ENCODE peak calls at places on chromosomes 11 and 22, in nine cellular contexts. T is mucosa of descending colon; N is cardiac muscle cell; I is endodermal cell; R is effector memory CD4-positive, alpha-beta T cell; Y is prostate gland; J is hepatocyte; K is PC-9; L is right lobe of liver. F is an unnamed sample. For H3K4me1, the result is how much of the 10 kb centered on the place peaks cover.

GRCh38 chr22:48536691-48537591 is 1290.7 kb downstream of the BRD1 start:
- DNase-seq in L (no peak), R (no peak), T (no peak), N (no peak), Y (peak), J (no peak), K (no peak), I (no peak), F (no peak)

GRCh38 chr11:131991606-131992005 is 621.2 kb downstream of the NTM start:
- DNase-seq in N (no peak), T (no peak), R (no peak), K (no peak), I (no peak), Y (no peak), J (no peak), L (no peak), F (no peak)

GRCh38 chr11:22130462-22131053 is 62.3 kb upstream of the ANO5 start:
- DNase-seq in T (no peak), Y (no peak), I (no peak), L (no peak), N (no peak), R (no peak), K (no peak), J (peak), F (no peak)

GRCh38 chr11:74717211-74717997 is 13.8 kb downstream of the CHRDL2 start:
- DNase-seq in Y (no peak), R (no peak), K (no peak), L (no peak), T (no peak), I (peak), N (no peak), J (no peak), F (no peak)

GRCh38 chr11:100827934-100828661 is 141.0 kb downstream of the ARHGAP42 start:
- DNase-seq in J (peak), Y (no peak), R (no peak), K (peak), T (no peak), N (peak), I (peak), L (no peak), F (no peak)

GRCh38 chr11:9680028-9680427 is 16.2 kb downstream of the SWAP70 start:
- DNase-seq in N (no peak), I (no peak), R (no peak), L (no peak), J (no peak), K (no peak), Y (no peak), T (no peak), F (no peak)

GRCh38 chr22:21603973-21604372 is 25.8 kb downstream of the YDJC start:
- DNase-seq in L (no peak), N (no peak), I (no peak), K (no peak), R (no peak), Y (no peak), T (no peak), J (no peak), F (no peak)

GRCh38 chr11:66966351-66966750 is 8.2 kb upstream of the PC start:
- DNase-seq in J (peak), Y (no peak), R (no peak), K (no peak), I (no peak), T (no peak), L (no peak), N (no peak), F (no peak)

GRCh38 chr22:25027552-25027951 is 75.0 kb downstream of the KIAA1671 start:
- DNase-seq in Y (no peak), T (no peak), J (peak), L (no peak), N (peak), K (no peak), I (no peak), R (no peak), F (no peak)

GRCh38 chr22:35467788-35468187 is 67.8 kb downstream of the MCM5 start:
- DNase-seq in R (no peak), I (peak), Y (peak), N (peak), K (no peak), L (no peak), T (peak), J (no peak), F (no peak)

GRCh38 chr11:11731311-11732083 is 109.7 kb upstream of the GALNT18 start:
- DNase-seq in T (no peak), Y (no peak), R (no peak), L (no peak), J (no peak), N (peak), K (no peak), I (no peak), F (no peak)

GRCh38 chr11:57444362-57445074 is 15.8 kb upstream of the RTN4RL2 start:
- DNase-seq in R (no peak), K (peak), J (no peak), I (no peak), L (no peak), Y (no peak), N (no peak), T (no peak), F (no peak)

GRCh38 chr22:44818727-44819126 is 66.4 kb downstream of the ARHGAP8 start:
- DNase-seq in Y (no peak), I (peak), K (no peak), R (no peak), L (peak), J (no peak), T (peak), N (no peak), F (peak)

GRCh38 chr22:27099896-27100295 is 442.5 kb downstream of the MIAT start:
- DNase-seq in T (no peak), Y (no peak), L (no peak), K (no peak), R (no peak), I (no peak), N (no peak), J (no peak), F (no peak)

GRCh38 chr22:48369789-48370507 is 1457.7 kb downstream of the BRD1 start:
- DNase-seq in K (no peak), I (peak), J (peak), T (no peak), N (no peak), R (no peak), Y (no peak), L (peak), F (peak)

GRCh38 chr22:36925388-36926290 is 12.2 kb downstream of the CSF2RB start:
- DNase-seq in N (peak), R (no peak), K (peak), T (peak), L (no peak), J (no peak), I (peak), Y (no peak), F (no peak)

GRCh38 chr22:26585104-26585790 is 4.7 kb downstream of the TPST2 start:
- DNase-seq in N (peak), T (no peak), K (peak), I (no peak), Y (no peak), R (no peak), L (peak), J (peak), F (peak)

GRCh38 chr11:14443642-14444041 is 56.0 kb downstream of the COPB1 start:
- DNase-seq in T (no peak), Y (no peak), K (peak), J (peak), L (peak), I (no peak), R (no peak), N (peak), F (no peak)

GRCh38 chr11:36425593-36426206 is 84.4 kb downstream of the TRAF6 start:
- DNase-seq in N (no peak), Y (no peak), J (no peak), K (no peak), L (no peak), R (no peak), I (no peak), T (no peak), F (no peak)

DNA sequence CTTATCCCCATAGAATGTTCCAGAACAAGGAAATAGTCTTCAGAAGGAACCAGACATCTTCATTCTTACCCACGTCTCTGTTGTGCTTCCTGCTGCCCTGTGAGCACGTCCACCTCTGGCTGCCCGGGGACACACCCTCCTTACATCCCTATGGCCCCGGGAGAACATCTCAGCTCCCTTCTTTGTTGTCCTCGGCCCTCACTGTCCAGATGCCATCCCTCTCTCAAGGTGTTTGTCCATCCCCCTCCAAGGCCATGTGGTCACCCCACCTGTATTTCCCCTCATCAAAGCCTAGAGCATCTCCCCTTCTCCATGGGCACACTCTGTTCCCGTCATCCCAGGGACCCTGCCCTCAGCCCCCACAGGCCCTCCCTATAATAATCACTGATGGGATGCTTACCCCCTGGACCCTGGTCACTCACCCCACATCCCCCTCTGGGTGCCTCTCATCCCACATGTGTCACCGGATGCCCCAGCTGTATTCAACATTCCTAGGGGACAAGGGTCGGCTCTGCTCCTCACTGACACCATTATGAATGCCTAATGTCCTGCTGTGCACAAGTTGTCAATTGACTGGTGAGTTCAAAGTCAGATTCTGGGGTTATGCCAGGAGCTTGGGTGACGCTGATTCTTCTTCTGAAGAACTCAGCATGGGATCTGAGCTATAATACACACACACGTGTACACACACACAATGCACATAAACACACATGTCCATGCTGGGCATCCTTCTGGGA is 28.8 kb downstream of the IGLL5 start:
- DNase-seq in I (no peak), T (no peak), K (no peak), Y (no peak), J (no peak), L (no peak), N (no peak), R (no peak), F (no peak)
- H3K4me1 ChIP-seq in I (under half), T (under half), K (under half), Y (under half), J (under half), L (under half), N (under half), R (under half), F (under half)

GRCh38 chr22:40853961-40854360 is 2.5 kb downstream of the ST13 start:
- DNase-seq in J (no peak), R (no peak), T (no peak), I (no peak), Y (no peak), L (no peak), K (no peak), N (no peak), F (no peak)
- H3K4me1 ChIP-seq in J (under half), R (under half), T (under half), I (under half), Y (under half), L (under half), K (under half), N (under half), F (under half)

DNA sequence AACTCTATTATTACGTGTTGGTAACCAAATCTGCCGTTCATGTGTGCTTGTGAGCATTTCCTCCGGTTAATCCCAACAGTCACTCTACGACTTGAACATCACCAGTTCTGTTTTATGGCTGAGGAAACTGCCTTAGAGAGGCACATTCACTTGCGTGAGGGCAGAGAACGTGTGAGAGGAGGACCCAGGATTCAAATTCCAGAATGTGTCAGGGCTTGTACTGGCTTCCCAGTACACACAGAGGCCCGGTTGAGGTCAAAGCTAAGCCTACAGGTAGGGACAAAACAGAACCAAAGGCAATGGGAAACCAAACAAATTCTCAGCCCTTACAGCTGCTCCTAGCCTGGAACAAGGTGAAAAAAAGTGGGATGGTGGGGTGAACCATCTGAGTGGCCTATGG is 66.9 kb upstream of the TENM4 start:
- DNase-seq in J (peak), T (no peak), N (no peak), R (no peak), L (no peak), Y (peak), K (no peak), I (no peak), F (no peak)
- H3K4me1 ChIP-seq in J (under half), T (under half), N (under half), R (under half), L (under half), Y (under half), K (under half), I (under half), F (under half)

GRCh38 chr11:35155677-35156076 is 16.7 kb downstream of the CD44 start:
- DNase-seq in Y (no peak), J (no peak), T (no peak), L (no peak), N (no peak), R (no peak), K (no peak), I (no peak), F (no peak)
- H3K4me1 ChIP-seq in Y (under half), J (under half), T (under half), L (under half), N (under half), R (half or more), K (half or more), I (under half), F (half or more)

DNA sequence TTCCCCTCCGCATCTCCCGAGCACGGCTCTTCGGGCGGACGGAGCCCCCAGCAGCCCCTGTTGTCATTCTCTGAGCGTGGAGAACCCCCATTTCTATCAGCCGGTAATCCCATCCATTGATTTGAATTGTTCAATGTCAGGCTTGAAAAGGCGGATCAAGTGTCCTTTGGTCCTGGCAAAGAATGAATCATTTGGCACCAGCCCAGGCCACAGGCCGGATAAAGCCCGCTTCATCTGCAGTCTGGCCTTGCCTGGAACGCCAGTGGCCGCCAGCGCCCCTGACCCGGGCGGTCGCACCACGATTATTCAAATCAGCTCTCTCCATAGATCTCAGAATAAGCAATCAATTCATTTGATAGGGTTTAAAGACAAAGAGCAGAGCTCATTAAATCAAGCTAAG is 188.9 kb downstream of the BRD1 start:
- DNase-seq in L (no peak), R (no peak), K (no peak), Y (no peak), J (no peak), N (no peak), I (no peak), T (no peak), F (no peak)
- H3K4me1 ChIP-seq in L (under half), R (under half), K (under half), Y (under half), J (under half), N (under half), I (under half), T (under half), F (under half)

DNA sequence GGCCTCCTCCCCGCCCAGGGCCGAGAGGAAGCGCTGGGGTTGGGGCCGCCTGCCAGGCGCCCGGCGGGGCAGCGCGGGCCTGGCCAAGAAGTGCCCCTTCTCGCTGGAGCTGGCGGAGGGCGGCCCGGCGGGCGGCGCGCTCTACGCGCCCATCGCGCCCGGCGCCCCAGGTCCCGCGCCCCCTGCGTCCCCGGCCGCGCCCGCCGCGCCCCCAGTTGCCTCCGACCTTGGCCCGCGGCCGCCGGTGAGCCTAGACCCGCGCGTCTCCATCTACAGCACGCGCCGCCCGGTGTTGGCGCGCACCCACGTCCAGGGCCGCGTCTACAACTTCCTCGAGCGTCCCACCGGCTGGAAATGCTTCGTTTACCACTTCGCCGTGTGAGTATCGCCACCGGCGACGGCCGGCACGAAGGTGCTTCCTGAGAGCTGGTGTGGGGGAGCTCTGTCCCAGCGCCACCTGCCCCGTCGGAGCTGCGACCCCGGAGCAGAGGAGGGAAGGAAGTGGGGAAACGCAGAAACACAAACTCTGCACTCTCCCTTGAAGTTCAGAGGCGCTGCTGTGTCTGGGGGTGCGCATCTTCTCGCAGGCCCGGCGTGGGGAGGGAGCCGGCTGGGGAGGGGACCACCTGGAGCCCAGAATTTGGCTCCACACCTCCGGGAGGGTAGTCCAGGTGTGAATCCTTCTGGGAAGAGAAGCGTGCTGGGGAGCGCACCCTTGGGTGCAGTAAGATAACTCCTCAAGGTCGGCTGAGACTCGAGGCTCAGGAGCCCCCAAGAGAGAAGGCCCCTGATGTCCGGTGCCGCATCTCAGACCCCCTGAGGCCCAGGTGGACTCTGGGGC is 519 bp downstream of the KCNQ1 start:
- DNase-seq in Y (no peak), T (peak), L (peak), J (no peak), I (no peak), N (no peak), K (no peak), R (no peak), F (peak)
- H3K4me1 ChIP-seq in Y (under half), T (under half), L (under half), J (under half), I (under half), N (under half), K (under half), R (under half), F (under half)